ENCODE peak calls at places on chromosomes 4 and X, in six cellular contexts. X is H1, F is HCT116, I is K562, S is SK-N-SH, P is HepG2. V is an unnamed sample.

GRCh38 chr4:111854494-111855087 is 290.7 kb upstream of the FAM241A start:
- DNase-seq in X (no peak), F (peak), I (peak), S (peak), P (peak), V (peak)

GRCh38 chr4:184477201-184477999 is 3.0 kb upstream of the IRF2 start:
- DNase-seq in X (no peak), F (no peak), I (no peak), S (no peak), P (peak), V (no peak)

GRCh38 chr4:149113804-149114430 is 671.7 kb upstream of the NR3C2 start:
- DNase-seq in X (no peak), F (no peak), I (no peak), S (no peak), P (no peak), V (no peak)

GRCh38 chrX:17605676-17606075 is 131.6 kb upstream of the SCML1 start:
- DNase-seq in X (no peak), F (no peak), I (no peak), S (no peak), P (no peak), V (no peak)

GRCh38 chrX:73765776-73766465 is 202.9 kb downstream of the CHIC1 start:
- DNase-seq in X (no peak), F (no peak), I (no peak), S (no peak), P (no peak), V (no peak)

GRCh38 chrX:16144420-16144819 is 21.1 kb downstream of the GRPR start:
- DNase-seq in X (no peak), F (no peak), I (no peak), S (no peak), P (no peak), V (no peak)

GRCh38 chr4:26753642-26754041 is 107.0 kb upstream of the STIM2 start:
- DNase-seq in X (no peak), F (no peak), I (no peak), S (no peak), P (no peak), V (peak)

GRCh38 chrX:41441934-41442823 is 5.0 kb upstream of the NYX start:
- DNase-seq in X (peak), F (peak), I (peak), S (peak), P (peak), V (peak)

GRCh38 chr4:126748736-126749135 is 884.0 kb upstream of the INTU start:
- DNase-seq in X (no peak), F (no peak), I (no peak), S (no peak), P (no peak), V (no peak)

GRCh38 chr4:31791666-31792065 is 1071.5 kb downstream of the PCDH7 start:
- DNase-seq in X (no peak), F (no peak), I (no peak), S (no peak), P (no peak), V (no peak)

GRCh38 chrX:136750364-136750763 is 30.4 kb downstream of the ARHGEF6 start:
- DNase-seq in X (no peak), F (no peak), I (no peak), S (no peak), P (no peak), V (no peak)

GRCh38 chr4:79920454-79920853 is 152.6 kb downstream of the ANTXR2 start:
- DNase-seq in X (no peak), F (no peak), I (no peak), S (no peak), P (no peak), V (no peak)

GRCh38 chr4:7263166-7263565 is 70.8 kb downstream of the SORCS2 start:
- DNase-seq in X (no peak), F (no peak), I (no peak), S (no peak), P (no peak), V (peak)

GRCh38 chr4:37430718-37431416 is 186.3 kb downstream of the NWD2 start:
- DNase-seq in X (no peak), F (no peak), I (no peak), S (no peak), P (peak), V (no peak)

GRCh38 chrX:72128881-72129280 is 2.8 kb downstream of the RTL5 start:
- DNase-seq in X (no peak), F (no peak), I (no peak), S (peak), P (peak), V (no peak)

GRCh38 chr4:130636486-130636885 is 1540.5 kb downstream of the C4orf33 start:
- DNase-seq in X (no peak), F (no peak), I (no peak), S (no peak), P (no peak), V (no peak)

GRCh38 chr4:175176710-175177109 is 258.6 kb downstream of the ADAM29 start:
- DNase-seq in X (no peak), F (no peak), I (no peak), S (no peak), P (no peak), V (no peak)

GRCh38 chr4:63937961-63938360 is 471.3 kb downstream of the TECRL start:
- DNase-seq in X (no peak), F (no peak), I (no peak), S (no peak), P (no peak), V (no peak)

GRCh38 chr4:40395166-40395900 is 60.2 kb downstream of the CHRNA9 start:
- DNase-seq in X (no peak), F (no peak), I (no peak), S (no peak), P (no peak), V (no peak)

GRCh38 chrX:153968754-153969124 is 2.9 kb downstream of the HCFC1 start:
- DNase-seq in X (no peak), F (no peak), I (peak), S (no peak), P (no peak), V (no peak)

GRCh38 chrX:148416142-148416541 is 84.3 kb upstream of the AFF2 start:
- DNase-seq in X (no peak), F (no peak), I (no peak), S (no peak), P (no peak), V (no peak)

GRCh38 chr4:28490669-28491068 is 1630.0 kb downstream of the STIM2 start:
- DNase-seq in X (no peak), F (no peak), I (no peak), S (no peak), P (no peak), V (no peak)

GRCh38 chrX:112931478-112931877 is 90.8 kb upstream of the AMOT start:
- DNase-seq in X (no peak), F (no peak), I (no peak), S (no peak), P (no peak), V (no peak)

GRCh38 chr4:128811571-128812359 is 2.3 kb downstream of the JADE1 start:
- DNase-seq in X (no peak), F (peak), I (peak), S (peak), P (peak), V (peak)

GRCh38 chrX:11759461-11760311 is 1.6 kb downstream of the MSL3 start:
- DNase-seq in X (peak), F (peak), I (peak), S (peak), P (peak), V (peak)

GRCh38 chr4:188433916-188434315 is 294.7 kb downstream of the TRIML1 start:
- DNase-seq in X (no peak), F (no peak), I (no peak), S (no peak), P (no peak), V (no peak)

GRCh38 chr4:37537484-37537883 is 148.7 kb downstream of the RELL1 start:
- DNase-seq in X (no peak), F (no peak), I (no peak), S (no peak), P (no peak), V (no peak)

GRCh38 chr4:142656178-142656577 is 189.9 kb downstream of the INPP4B start:
- DNase-seq in X (no peak), F (peak), I (no peak), S (no peak), P (no peak), V (no peak)

GRCh38 chrX:22365460-22365859 is 92.7 kb downstream of the CBLL2 start:
- DNase-seq in X (no peak), F (peak), I (no peak), S (no peak), P (no peak), V (no peak)

GRCh38 chr4:187184513-187184912 is 460.9 kb upstream of the FAT1 start:
- DNase-seq in X (no peak), F (no peak), I (no peak), S (no peak), P (no peak), V (no peak)

GRCh38 chrX:18983711-18984380 is at the start of gene PHKA2:
- DNase-seq in X (no peak), F (no peak), I (peak), S (peak), P (peak), V (peak)

GRCh38 chrX:10512741-10513140 is 107.6 kb downstream of the MID1 start:
- DNase-seq in X (no peak), F (no peak), I (no peak), S (no peak), P (no peak), V (no peak)

GRCh38 chr4:185096032-185096653 is 46.9 kb upstream of the SLC25A4 start:
- DNase-seq in X (no peak), F (peak), I (peak), S (peak), P (peak), V (peak)

GRCh38 chr4:74433043-74433442 is 11.9 kb upstream of the AREG start:
- DNase-seq in X (no peak), F (no peak), I (no peak), S (no peak), P (no peak), V (no peak)

GRCh38 chr4:6199344-6199921 is 916 bp downstream of the JAKMIP1 start:
- DNase-seq in X (no peak), F (no peak), I (no peak), S (peak), P (no peak), V (no peak)

GRCh38 chr4:37876156-37876555 is 14.7 kb upstream of the TBC1D1 start:
- DNase-seq in X (no peak), F (no peak), I (no peak), S (no peak), P (no peak), V (no peak)

GRCh38 chrX:52839137-52839536 is 28.1 kb downstream of the XAGE5 start:
- DNase-seq in X (no peak), F (no peak), I (no peak), S (no peak), P (no peak), V (no peak)

GRCh38 chr4:13528823-13529129 is 15.5 kb downstream of the NKX3-2 start:
- DNase-seq in X (no peak), F (no peak), I (no peak), S (peak), P (no peak), V (no peak)

GRCh38 chr4:13529130-13529919 is 15.0 kb downstream of the NKX3-2 start:
- DNase-seq in X (no peak), F (no peak), I (no peak), S (peak), P (no peak), V (no peak)

GRCh38 chr4:13531609-13531998 is 12.7 kb downstream of the NKX3-2 start:
- DNase-seq in X (no peak), F (no peak), I (no peak), S (no peak), P (no peak), V (no peak)

GRCh38 chr4:13533670-13534343 is 10.5 kb downstream of the NKX3-2 start:
- DNase-seq in X (no peak), F (no peak), I (no peak), S (peak), P (no peak), V (no peak)

GRCh38 chr4:13530823-13531608 is 13.3 kb downstream of the NKX3-2 start:
- DNase-seq in X (no peak), F (no peak), I (peak), S (peak), P (no peak), V (no peak)
- TF ChIP-seq JUND in X (no peak), F (no peak), I (no peak), S (no peak), P (no peak), V (no peak)

GRCh38 chr4:3009422-3009821 is 46.1 kb downstream of the GRK4 start:
- DNase-seq in X (no peak), F (peak), I (peak), S (no peak), P (peak), V (no peak)
- TF ChIP-seq JUND in X (no peak), F (no peak), I (no peak), S (no peak), P (no peak), V (no peak)

DNA sequence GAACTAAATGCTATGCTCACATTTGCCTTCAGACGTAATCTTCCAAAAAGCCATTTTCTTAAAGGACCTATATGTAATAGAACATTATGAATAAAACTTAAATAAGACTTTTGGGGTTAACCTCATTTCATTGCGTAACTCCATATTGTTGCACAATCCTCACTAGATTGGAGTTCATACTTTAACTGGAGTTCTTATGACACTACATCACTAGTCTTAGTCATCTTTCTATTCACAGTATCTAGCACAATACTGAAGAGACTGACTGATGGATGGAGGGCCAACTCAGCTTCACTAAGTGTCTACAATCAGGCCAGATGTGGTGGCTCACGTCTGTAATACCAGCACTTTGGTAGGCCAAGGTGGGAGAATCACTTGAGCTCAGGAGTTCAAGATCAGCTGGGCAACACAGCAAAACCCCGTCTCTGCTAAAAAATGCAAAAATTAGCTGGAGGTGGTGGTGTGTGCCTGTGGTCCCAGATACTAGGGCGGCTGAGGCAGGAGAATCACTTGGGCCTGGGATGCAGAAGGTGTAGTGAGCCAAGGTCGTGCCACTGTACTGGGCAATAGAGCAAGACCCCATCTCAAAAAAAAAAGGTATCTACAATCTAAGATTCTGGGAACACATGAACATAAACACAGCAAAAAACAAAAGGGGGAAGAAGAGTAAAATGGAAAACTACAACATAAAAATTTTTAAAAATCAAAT is 80.8 kb upstream of the MAB21L2 start:
- DNase-seq in X (no peak), F (no peak), I (no peak), S (no peak), P (no peak), V (no peak)
- TF ChIP-seq JUND in X (no peak), F (peak), I (no peak), S (no peak), P (no peak), V (no peak)

GRCh38 chr4:173288296-173288695 is 45.9 kb downstream of the HMGB2 start:
- DNase-seq in X (peak), F (peak), I (peak), S (peak), P (peak), V (peak)

GRCh38 chr4:173293663-173294062 is 40.5 kb downstream of the HMGB2 start:
- DNase-seq in X (no peak), F (no peak), I (no peak), S (no peak), P (no peak), V (no peak)

GRCh38 chr4:173287486-173287885 is 46.7 kb downstream of the HMGB2 start:
- DNase-seq in X (no peak), F (no peak), I (no peak), S (no peak), P (no peak), V (no peak)

GRCh38 chr4:173288698-173289350 is 45.3 kb downstream of the HMGB2 start:
- DNase-seq in X (no peak), F (no peak), I (no peak), S (no peak), P (no peak), V (no peak)

DNA sequence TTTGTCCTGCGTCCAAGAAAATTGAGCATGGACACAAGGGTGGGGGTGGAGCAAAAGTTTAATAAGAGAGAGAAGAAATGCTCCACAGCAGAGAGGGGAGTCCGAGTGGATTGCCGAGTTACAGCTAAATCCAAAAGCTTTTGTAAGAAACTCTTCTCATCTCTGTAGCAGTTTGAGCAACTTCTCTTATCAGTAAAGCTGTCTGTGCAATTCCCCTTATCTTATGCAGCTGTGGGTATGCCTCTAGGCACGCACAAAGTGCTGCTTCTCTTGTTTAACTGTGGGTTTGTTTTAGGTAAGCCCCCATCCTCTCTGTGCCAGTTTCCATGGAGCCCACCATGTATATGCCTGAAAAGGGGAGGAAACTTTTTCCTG is 44.8 kb downstream of the HMGB2 start:
- DNase-seq in X (no peak), F (no peak), I (no peak), S (no peak), P (no peak), V (no peak)
- TF ChIP-seq JUND in X (no peak), F (no peak), I (no peak), S (no peak), P (no peak), V (no peak)

GRCh38 chrX:40205471-40205870 is 107.7 kb upstream of the BCOR start:
- DNase-seq in X (no peak), F (no peak), I (no peak), S (no peak), P (no peak), V (peak)
- TF ChIP-seq JUND in X (no peak), F (no peak), I (no peak), S (no peak), P (no peak), V (no peak)

GRCh38 chrX:45322820-45323219 is 122.1 kb upstream of the DIPK2B start:
- DNase-seq in X (no peak), F (no peak), I (no peak), S (no peak), P (no peak), V (no peak)
- TF ChIP-seq JUND in X (no peak), F (no peak), I (no peak), S (no peak), P (no peak), V (no peak)

DNA sequence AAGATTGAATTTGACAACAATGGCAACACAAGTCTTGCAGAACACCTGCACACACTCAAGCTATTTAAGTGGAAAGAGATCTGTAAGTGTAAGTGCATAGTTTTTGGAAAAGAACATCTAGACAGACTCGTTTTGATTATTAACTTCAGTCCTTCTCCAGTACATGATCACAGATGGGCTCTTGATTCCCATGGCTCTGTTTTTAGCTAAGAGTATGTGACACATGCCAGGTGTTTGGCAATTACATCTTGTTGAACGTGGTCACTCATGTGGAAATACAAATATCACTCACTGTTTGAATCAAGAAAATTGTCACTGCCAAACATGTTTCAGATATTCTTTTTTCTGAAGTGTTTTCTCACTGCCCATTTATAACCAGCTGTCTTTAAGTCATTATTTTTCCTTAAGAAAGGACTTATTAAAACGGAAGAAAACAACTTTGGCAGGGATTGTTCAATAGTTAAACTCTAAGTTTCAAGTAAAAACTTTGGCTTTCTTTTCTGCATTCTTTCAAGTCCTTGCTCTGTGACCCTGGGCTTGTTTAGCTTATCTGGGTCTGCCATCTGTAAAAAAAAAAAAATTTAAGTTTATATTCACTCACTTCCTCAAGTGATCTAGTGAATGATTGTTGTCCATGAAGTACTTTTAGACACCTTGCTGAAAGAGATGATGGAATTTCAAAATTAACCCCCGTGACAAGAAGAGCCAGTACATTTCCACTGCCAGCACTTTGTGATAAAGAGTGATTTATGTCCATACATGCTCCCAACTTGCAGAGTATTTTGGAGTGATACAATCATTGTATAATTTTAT is 125.4 kb downstream of the ATXN3L start:
- DNase-seq in X (no peak), F (no peak), I (no peak), S (no peak), P (no peak), V (no peak)
- TF ChIP-seq JUND in X (no peak), F (no peak), I (no peak), S (peak), P (no peak), V (no peak)